ENCODE peak calls at places on chromosomes 3 and 15, in five cellular contexts. One of them, this sample, is unnamed.

GRCh38 chr15:98241032-98241554 is 280.6 kb downstream of the ARRDC4 start:
- DNase-seq in astrocyte of the hippocampus: no peak
- DNase-seq in HFFc6: no peak
- DNase-seq in cardiac muscle cell: no peak
- DNase-seq in fibroblast of lung: no peak
- DNase-seq in this sample: no peak

GRCh38 chr15:81155375-81156218 is 21.5 kb downstream of the CFAP161 start:
- DNase-seq in HFFc6: peak
- DNase-seq in fibroblast of lung: peak
- DNase-seq in cardiac muscle cell: peak
- DNase-seq in astrocyte of the hippocampus: peak
- DNase-seq in this sample: peak

GRCh38 chr15:88974392-88974791 is 61.2 kb upstream of the MFGE8 start:
- DNase-seq in HFFc6: no peak
- DNase-seq in fibroblast of lung: peak
- DNase-seq in astrocyte of the hippocampus: no peak
- DNase-seq in cardiac muscle cell: no peak
- DNase-seq in this sample: no peak

GRCh38 chr15:38414351-38414750 is 39.6 kb upstream of the FAM98B start:
- DNase-seq in cardiac muscle cell: peak
- DNase-seq in HFFc6: peak
- DNase-seq in fibroblast of lung: peak
- DNase-seq in astrocyte of the hippocampus: peak
- DNase-seq in this sample: no peak

GRCh38 chr3:123618768-123619484 is 34.1 kb upstream of the HACD2 start:
- DNase-seq in cardiac muscle cell: peak
- DNase-seq in fibroblast of lung: peak
- DNase-seq in HFFc6: peak
- DNase-seq in astrocyte of the hippocampus: peak
- DNase-seq in this sample: no peak

GRCh38 chr3:155326901-155327300 is 33.4 kb upstream of the STRIT1 start:
- DNase-seq in cardiac muscle cell: no peak
- DNase-seq in HFFc6: no peak
- DNase-seq in fibroblast of lung: no peak
- DNase-seq in astrocyte of the hippocampus: no peak
- DNase-seq in this sample: no peak

GRCh38 chr15:70478251-70478990 is 284.9 kb downstream of the UACA start:
- DNase-seq in HFFc6: no peak
- DNase-seq in cardiac muscle cell: no peak
- DNase-seq in astrocyte of the hippocampus: no peak
- DNase-seq in fibroblast of lung: no peak
- DNase-seq in this sample: no peak

GRCh38 chr3:143658869-143659268 is 189.4 kb downstream of the SLC9A9 start:
- DNase-seq in fibroblast of lung: peak
- DNase-seq in HFFc6: no peak
- DNase-seq in astrocyte of the hippocampus: peak
- DNase-seq in cardiac muscle cell: no peak
- DNase-seq in this sample: no peak

GRCh38 chr3:37071921-37072320 is 78.6 kb downstream of the MLH1 start:
- DNase-seq in astrocyte of the hippocampus: peak
- DNase-seq in HFFc6: no peak
- DNase-seq in cardiac muscle cell: no peak
- DNase-seq in fibroblast of lung: peak
- DNase-seq in this sample: no peak

GRCh38 chr15:42012937-42013482 is 7.8 kb downstream of the PLA2G4E start:
- DNase-seq in HFFc6: no peak
- DNase-seq in cardiac muscle cell: no peak
- DNase-seq in astrocyte of the hippocampus: no peak
- DNase-seq in fibroblast of lung: no peak
- DNase-seq in this sample: no peak

GRCh38 chr3:194344012-194344411 is 7.1 kb downstream of the CPN2 start:
- DNase-seq in fibroblast of lung: peak
- DNase-seq in cardiac muscle cell: peak
- DNase-seq in HFFc6: peak
- DNase-seq in astrocyte of the hippocampus: peak
- DNase-seq in this sample: no peak

GRCh38 chr3:172221550-172221949 is 182.2 kb downstream of the FNDC3B start:
- DNase-seq in fibroblast of lung: peak
- DNase-seq in HFFc6: peak
- DNase-seq in astrocyte of the hippocampus: peak
- DNase-seq in cardiac muscle cell: no peak
- DNase-seq in this sample: no peak

GRCh38 chr3:56754753-56755365 is 46.9 kb downstream of the ARHGEF3 start:
- DNase-seq in cardiac muscle cell: no peak
- DNase-seq in astrocyte of the hippocampus: no peak
- DNase-seq in HFFc6: no peak
- DNase-seq in fibroblast of lung: no peak
- DNase-seq in this sample: no peak

GRCh38 chr3:173838644-173839043 is 441.1 kb downstream of the NLGN1 start:
- DNase-seq in HFFc6: no peak
- DNase-seq in astrocyte of the hippocampus: no peak
- DNase-seq in fibroblast of lung: no peak
- DNase-seq in cardiac muscle cell: no peak
- DNase-seq in this sample: no peak

GRCh38 chr15:51253385-51253784 is 85.0 kb downstream of the CYP19A1 start:
- DNase-seq in fibroblast of lung: no peak
- DNase-seq in HFFc6: no peak
- DNase-seq in astrocyte of the hippocampus: no peak
- DNase-seq in cardiac muscle cell: no peak
- DNase-seq in this sample: no peak

GRCh38 chr3:178421069-178421468 is 115.2 kb upstream of the KCNMB2 start:
- DNase-seq in HFFc6: no peak
- DNase-seq in fibroblast of lung: no peak
- DNase-seq in cardiac muscle cell: no peak
- DNase-seq in astrocyte of the hippocampus: no peak
- DNase-seq in this sample: peak

GRCh38 chr15:61331019-61331418 is 101.9 kb upstream of the RORA start:
- DNase-seq in astrocyte of the hippocampus: no peak
- DNase-seq in HFFc6: no peak
- DNase-seq in cardiac muscle cell: no peak
- DNase-seq in fibroblast of lung: no peak
- DNase-seq in this sample: no peak

This sample was measured in NCI-H1930.